ENCODE peak calls at places on chromosome 11, in four cellular contexts. H is WERI-Rb-1, U is left ventricle myocardium inferior, P is upper lobe of right lung. F is an unnamed sample.
A peak's percentile ranks its signal among the peaks of the same experiment; 100 is the strongest.

GRCh38 chr11:103779054-103779453 is 257.4 kb upstream of the DDI1 start:
- DNase-seq in P (no peak), U (no peak), H (no peak), F (no peak)

GRCh38 chr11:75147875-75148263 is 3.0 kb upstream of the SLCO2B1 start:
- DNase-seq in P (peak; percentile 83), U (peak; percentile 51), H (no peak), F (peak; percentile 30)

GRCh38 chr11:99739464-99740089 is 718.8 kb downstream of the CNTN5 start:
- DNase-seq in H (peak; percentile 13), P (no peak), U (no peak), F (peak; percentile 53)

GRCh38 chr11:78459738-78460137 is 42.1 kb upstream of the GAB2 start:
- DNase-seq in U (no peak), P (no peak), H (no peak), F (no peak)

GRCh38 chr11:85495918-85496317 is 131.2 kb downstream of the DLG2 start:
- DNase-seq in U (no peak), H (no peak), P (no peak), F (no peak)

GRCh38 chr11:129637473-129637872 is 178.2 kb upstream of the TMEM45B start:
- DNase-seq in U (no peak), P (no peak), H (no peak), F (no peak)

GRCh38 chr11:117583063-117583801 is 213.8 kb downstream of the DSCAML1 start:
- DNase-seq in H (peak; percentile 74), U (peak; percentile 34), P (no peak), F (no peak)

GRCh38 chr11:59154585-59154984 is 11.9 kb downstream of the FAM111A start:
- DNase-seq in P (no peak), H (no peak), U (no peak), F (peak; percentile 9)

GRCh38 chr11:130001491-130002351 is 914 bp downstream of the PRDM10 start:
- DNase-seq in H (peak; percentile 53), U (peak; percentile 27), P (peak; percentile 84), F (peak; percentile 58)

GRCh38 chr11:73384531-73384870 is 8.3 kb downstream of the RELT start:
- DNase-seq in P (no peak), H (no peak), U (no peak), F (no peak)

GRCh38 chr11:8231979-8232378 is 31.7 kb downstream of the LMO1 start:
- DNase-seq in H (peak; percentile 72), U (no peak), P (peak; percentile 38), F (no peak)

GRCh38 chr11:8389034-8389996 is 125.6 kb upstream of the LMO1 start:
- DNase-seq in P (peak; percentile 53), U (no peak), H (no peak), F (no peak)

GRCh38 chr11:34146411-34146810 is 41.0 kb downstream of the NAT10 start:
- DNase-seq in U (no peak), H (no peak), P (no peak), F (no peak)

GRCh38 chr11:56027354-56027753 is at the start of gene OR5AS1:
- DNase-seq in H (no peak), U (no peak), P (no peak), F (no peak)

GRCh38 chr11:116731097-116731761 is 41.6 kb downstream of the BUD13 start:
- DNase-seq in H (peak; percentile 37), P (peak; percentile 49), U (no peak), F (no peak)

GRCh38 chr11:123145220-123145619 is 49.8 kb downstream of the CLMP start:
- DNase-seq in H (no peak), U (no peak), P (peak; percentile 68), F (peak; percentile 65)

GRCh38 chr11:47005441-47005840 is 68.9 kb downstream of the CSTPP1 start:
- DNase-seq in P (no peak), H (no peak), U (no peak), F (no peak)

GRCh38 chr11:4960877-4961276 is 5.4 kb upstream of the OR51A2 start:
- DNase-seq in H (no peak), P (no peak), U (no peak), F (no peak)

GRCh38 chr11:57658023-57658361 is 430 bp downstream of the CLP1 start:
- DNase-seq in U (no peak), P (no peak), H (no peak), F (no peak)

GRCh38 chr11:113349528-113349927 is 35.1 kb downstream of the TTC12 start:
- DNase-seq in H (peak; percentile 41), U (no peak), P (no peak), F (no peak)

GRCh38 chr11:76086713-76087635 is 119.3 kb downstream of the WNT11 start:
- DNase-seq in U (no peak), H (no peak), P (no peak), F (no peak)

GRCh38 chr11:62193954-62194353 is 3.9 kb downstream of the SCGB1D1 start:
- DNase-seq in H (no peak), P (no peak), U (no peak), F (peak; percentile 11)

GRCh38 chr11:122343247-122343646 is 227.2 kb upstream of the BLID start:
- DNase-seq in U (no peak), P (no peak), H (no peak), F (no peak)

GRCh38 chr11:64321533-64321932 is 3.6 kb downstream of the PRDX5 start:
- DNase-seq in H (no peak), P (peak; percentile 83), U (no peak), F (no peak)

GRCh38 chr11:77411238-77411637 is 62.7 kb downstream of the PAK1 start:
- DNase-seq in U (peak; percentile 19), P (peak; percentile 70), H (peak; percentile 13), F (peak; percentile 75)

GRCh38 chr11:46658259-46658658 is 40.9 kb downstream of the ATG13 start:
- DNase-seq in P (no peak), H (no peak), U (peak; percentile 62), F (no peak)

GRCh38 chr11:126483796-126484195 is 128.3 kb downstream of the ST3GAL4 start:
- DNase-seq in P (peak; percentile 18), H (no peak), U (no peak), F (no peak)

GRCh38 chr11:102438311-102439062 is 14.1 kb downstream of the TMEM123 start:
- DNase-seq in U (no peak), P (peak; percentile 73), H (no peak), F (no peak)

GRCh38 chr11:31725176-31725575 is 85.9 kb downstream of the PAX6 start:
- DNase-seq in P (no peak), H (no peak), U (no peak), F (no peak)

GRCh38 chr11:27285761-27286160 is 77.3 kb downstream of the CCDC34 start:
- DNase-seq in U (no peak), H (no peak), P (no peak), F (no peak)

GRCh38 chr11:2943711-2944118 is 14.5 kb upstream of the PHLDA2 start:
- DNase-seq in U (no peak), H (no peak), P (peak; percentile 81), F (no peak)

GRCh38 chr11:59754494-59754858 is 700 bp upstream of the STX3 start:
- DNase-seq in H (no peak), U (peak; percentile 19), P (no peak), F (peak; percentile 58)

GRCh38 chr11:94134651-94135512 is 6.2 kb downstream of the PANX1 start:
- DNase-seq in P (no peak), U (peak; percentile 73), H (no peak), F (peak; percentile 55)

GRCh38 chr11:133718238-133718637 is 127.1 kb downstream of the SPATA19 start:
- DNase-seq in P (no peak), U (no peak), H (no peak), F (no peak)

GRCh38 chr11:6469599-6469998 is 4.1 kb downstream of the TRIM3 start:
- DNase-seq in U (no peak), P (no peak), H (no peak), F (no peak)
- TF ChIP-seq CTCF in U (no peak), P (no peak), H (no peak), F (no peak)

DNA sequence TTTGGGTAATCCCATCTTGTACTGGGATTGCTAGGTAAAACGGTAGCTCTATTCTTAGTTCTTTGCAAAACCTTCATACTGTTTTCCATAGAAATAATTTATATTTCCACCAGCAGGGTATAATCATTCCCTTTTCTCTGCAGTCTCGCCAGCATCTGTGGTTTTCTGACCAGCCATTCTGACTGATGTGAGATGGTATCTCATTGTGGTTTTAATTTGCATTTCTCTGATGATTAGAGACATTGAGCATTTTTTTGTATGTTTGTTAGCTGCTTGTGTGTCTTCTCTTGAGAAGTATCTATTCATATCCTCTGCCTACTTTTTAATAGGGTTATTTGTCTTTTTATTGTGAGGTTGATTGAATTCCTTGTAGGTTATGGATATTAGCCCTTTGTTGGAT is 220.9 kb downstream of the PGR start:
- DNase-seq in P (no peak), U (no peak), H (no peak), F (no peak)
- TF ChIP-seq CTCF in P (no peak), U (no peak), H (no peak), F (no peak)

DNA sequence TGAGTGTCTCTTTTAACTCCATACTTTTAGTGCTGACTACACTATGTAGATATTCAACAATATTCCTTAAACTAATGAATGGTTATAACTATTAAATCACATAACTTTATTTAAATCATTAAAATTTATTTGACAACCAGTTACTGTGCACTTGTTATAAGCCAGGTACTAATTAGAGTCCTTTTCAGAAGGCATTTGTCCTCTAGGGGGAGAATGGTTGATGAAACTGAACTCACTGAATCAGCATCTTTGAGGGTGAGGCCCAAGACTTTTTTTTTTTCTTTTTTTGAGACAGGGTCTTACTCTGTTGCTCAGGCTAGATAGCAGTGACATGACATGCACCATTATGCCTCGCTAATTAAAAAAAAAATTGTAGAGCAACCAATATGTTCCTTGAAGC is 515.6 kb upstream of the CCDC90B start:
- DNase-seq in P (no peak), U (no peak), H (no peak), F (no peak)
- TF ChIP-seq CTCF in P (peak; percentile 8), U (no peak), H (no peak), F (peak; percentile 12)

GRCh38 chr11:66070604-66071325 is 693 bp downstream of the PACS1 start:
- DNase-seq in P (peak; percentile 78), H (peak; percentile 22), U (peak; percentile 68), F (peak; percentile 25)

GRCh38 chr11:66068154-66068821 is 1.8 kb upstream of the PACS1 start:
- DNase-seq in U (peak; percentile 69), H (peak; percentile 90), P (peak; percentile 80), F (peak; percentile 82)

GRCh38 chr11:66068923-66069714 is 953 bp upstream of the PACS1 start:
- DNase-seq in H (peak; percentile 71), U (peak; percentile 40), P (no peak), F (peak; percentile 61)

GRCh38 chr11:66071326-66071870 is 1.3 kb downstream of the PACS1 start:
- DNase-seq in U (no peak), P (no peak), H (no peak), F (no peak)

DNA sequence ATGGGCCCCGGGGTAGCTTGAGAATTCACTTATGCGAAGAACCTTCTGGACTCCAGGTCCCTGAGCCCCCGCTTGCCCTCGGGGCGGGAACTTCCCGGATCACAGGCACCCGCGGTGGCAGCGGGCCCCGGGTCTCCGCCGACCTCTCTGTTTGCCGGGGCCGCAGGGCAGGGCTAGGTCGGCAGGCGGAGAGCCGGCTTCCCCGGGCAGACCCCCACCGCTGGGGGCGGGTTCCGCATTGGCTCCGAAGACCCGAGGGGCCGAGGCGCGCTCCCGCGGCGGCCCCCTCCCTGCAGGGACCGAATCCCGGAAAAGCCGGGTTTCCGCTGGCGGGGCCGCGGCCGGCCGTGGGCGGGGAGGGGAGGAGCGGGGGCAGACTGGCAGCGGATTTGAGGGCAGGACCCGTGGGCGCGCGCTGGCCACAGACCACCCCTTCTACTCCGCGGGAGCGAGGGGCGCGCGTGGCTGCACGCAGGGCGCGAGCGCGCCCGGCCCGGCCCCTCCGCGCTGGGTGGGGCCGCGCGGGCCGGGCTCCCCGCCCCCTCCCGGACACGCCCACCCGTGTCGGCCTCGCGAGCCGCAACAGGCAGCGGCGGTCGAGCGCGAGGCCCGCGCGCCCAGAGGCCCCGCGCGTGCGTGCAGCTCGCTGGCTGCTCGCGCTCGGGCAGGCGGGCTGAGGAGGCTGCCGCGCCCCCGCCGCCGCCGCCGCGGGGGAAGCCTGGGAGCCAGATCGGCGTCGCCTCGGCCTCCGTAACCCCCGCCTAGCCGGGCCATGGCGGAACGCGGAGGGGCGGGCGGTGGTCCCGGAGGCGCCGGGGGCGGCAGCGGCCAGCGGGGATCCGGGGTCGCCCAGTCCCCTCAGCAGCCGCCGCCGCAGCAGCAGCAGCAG is at the start of gene PACS1:
- DNase-seq in H (peak; percentile 81), U (peak; percentile 86), P (peak; percentile 92), F (peak; percentile 74)
- TF ChIP-seq CTCF in H (no peak), U (peak; percentile 12), P (peak; percentile 2), F (no peak)